ENCODE peak calls at places on chromosomes 3 and 15, in seven cellular contexts. O is H1, A is neuronal stem cell, C is IMR-90, I is H9, K is mesenchymal stem cell, R is trophoblast cell. Y is an unnamed sample.

GRCh38 chr15:42707068-42707467 is 29.9 kb downstream of the CDAN1 start:
- DNase-seq in R (no peak), O (no peak), I (no peak), A (no peak), K (no peak), C (peak), Y (no peak)

GRCh38 chr3:168002786-168003368 is 92.8 kb downstream of the GOLIM4 start:
- DNase-seq in K (peak), R (no peak), O (no peak), C (peak), A (no peak), I (no peak), Y (no peak)

GRCh38 chr15:72787521-72787920 is 4.0 kb upstream of the ADPGK start:
- DNase-seq in A (no peak), C (no peak), I (no peak), O (no peak), R (no peak), K (no peak), Y (no peak)

GRCh38 chr3:179266701-179267211 is 15.8 kb upstream of the KCNMB3 start:
- DNase-seq in R (no peak), C (no peak), K (no peak), O (no peak), A (no peak), I (no peak), Y (no peak)

GRCh38 chr3:46898321-46899150 is 21.0 kb downstream of the PTH1R start:
- DNase-seq in A (no peak), K (no peak), R (no peak), C (no peak), I (no peak), O (no peak), Y (no peak)

GRCh38 chr3:178392553-178392952 is 143.7 kb upstream of the KCNMB2 start:
- DNase-seq in C (peak), R (no peak), K (peak), I (no peak), O (no peak), A (no peak), Y (no peak)

GRCh38 chr3:13424111-13424844 is 4.2 kb upstream of the NUP210 start:
- DNase-seq in I (no peak), R (no peak), K (no peak), A (no peak), C (no peak), O (no peak), Y (no peak)

GRCh38 chr3:58708116-58708791 is 41.7 kb upstream of the FAM3D start:
- DNase-seq in I (no peak), C (no peak), R (no peak), K (no peak), A (no peak), O (no peak), Y (no peak)

GRCh38 chr15:65077981-65078352 is 1.4 kb downstream of the KBTBD13 start:
- DNase-seq in K (no peak), A (no peak), C (no peak), I (peak), R (peak), O (peak), Y (peak)

GRCh38 chr15:56821721-56822425 is 88.6 kb upstream of the ZNF280D start:
- DNase-seq in I (peak), R (peak), C (peak), K (peak), A (peak), O (no peak), Y (peak)

GRCh38 chr15:82040395-82040794 is 5.4 kb downstream of the MEX3B start:
- DNase-seq in K (no peak), I (no peak), C (peak), R (no peak), A (no peak), O (no peak), Y (no peak)

GRCh38 chr3:57059416-57059815 is 1.0 kb upstream of the SPATA12 start:
- DNase-seq in O (no peak), I (no peak), C (no peak), K (no peak), R (no peak), A (no peak), Y (peak)

GRCh38 chr3:17850448-17850847 is 108.0 kb upstream of the TBC1D5 start:
- DNase-seq in K (no peak), R (peak), C (no peak), I (no peak), O (no peak), A (no peak), Y (no peak)

GRCh38 chr3:17847156-17847555 is 104.7 kb upstream of the TBC1D5 start:
- DNase-seq in O (no peak), K (no peak), A (no peak), C (no peak), I (no peak), R (no peak), Y (no peak)

GRCh38 chr3:17846466-17846865 is 104.0 kb upstream of the TBC1D5 start:
- DNase-seq in C (peak), R (no peak), O (no peak), K (peak), I (no peak), A (no peak), Y (peak)

GRCh38 chr3:17852217-17852616 is 109.8 kb upstream of the TBC1D5 start:
- DNase-seq in O (no peak), C (no peak), A (no peak), R (no peak), K (no peak), I (no peak), Y (no peak)
- H4K8ac ChIP-seq in O (no peak), C (no peak), A (no peak), R (no peak), K (no peak), I (no peak), Y (no peak)

GRCh38 chr3:158108596-158108995 is 1.3 kb upstream of the RSRC1 start:
- DNase-seq in R (no peak), I (no peak), O (no peak), A (no peak), C (no peak), K (no peak), Y (no peak)
- H4K8ac ChIP-seq in R (no peak), I (no peak), O (no peak), A (no peak), C (no peak), K (no peak), Y (no peak)

GRCh38 chr3:30082652-30083051 is 523.7 kb upstream of the TGFBR2 start:
- DNase-seq in O (no peak), R (no peak), A (no peak), C (no peak), K (no peak), I (peak), Y (no peak)
- H4K8ac ChIP-seq in O (no peak), R (no peak), A (no peak), C (no peak), K (no peak), I (no peak), Y (no peak)

DNA sequence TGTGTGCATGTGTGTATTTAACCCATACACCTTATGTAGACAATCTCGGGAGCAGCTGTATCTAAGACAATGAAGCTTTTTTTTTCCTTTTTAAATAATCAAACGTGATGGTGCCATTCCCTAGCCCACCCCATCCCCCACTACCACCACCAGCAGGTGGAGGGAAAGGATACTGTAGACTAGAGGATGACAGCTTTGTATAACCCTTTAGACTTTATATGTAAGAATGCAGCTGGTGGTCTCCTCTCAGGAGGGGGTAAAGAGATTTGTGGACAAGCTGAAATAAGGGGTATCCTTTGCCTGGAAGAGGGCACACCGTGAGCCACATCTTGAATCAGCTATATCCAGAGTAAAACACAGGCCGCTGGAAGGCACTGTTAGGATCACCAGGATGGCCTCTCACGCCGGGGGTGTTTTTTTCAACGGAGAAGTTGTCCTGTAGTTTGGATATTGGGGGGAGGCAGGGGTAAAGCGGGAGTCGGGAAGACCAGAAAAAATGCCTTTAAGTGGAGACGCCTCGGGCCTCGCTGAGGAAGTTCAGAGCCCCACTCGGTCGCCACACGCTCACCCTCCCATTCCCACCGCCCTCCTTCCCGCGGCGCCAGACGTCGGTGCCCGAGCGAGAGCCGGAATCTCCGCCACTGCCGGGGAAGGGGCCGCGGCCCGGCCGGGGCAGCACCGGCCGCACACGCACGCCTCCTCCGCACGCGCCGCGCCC is 1.0 kb downstream of the KPNA4 start:
- DNase-seq in A (peak), O (no peak), I (no peak), C (no peak), K (peak), R (no peak), Y (peak)
- H4K8ac ChIP-seq in A (no peak), O (peak), I (no peak), C (no peak), K (no peak), R (peak), Y (no peak)

DNA sequence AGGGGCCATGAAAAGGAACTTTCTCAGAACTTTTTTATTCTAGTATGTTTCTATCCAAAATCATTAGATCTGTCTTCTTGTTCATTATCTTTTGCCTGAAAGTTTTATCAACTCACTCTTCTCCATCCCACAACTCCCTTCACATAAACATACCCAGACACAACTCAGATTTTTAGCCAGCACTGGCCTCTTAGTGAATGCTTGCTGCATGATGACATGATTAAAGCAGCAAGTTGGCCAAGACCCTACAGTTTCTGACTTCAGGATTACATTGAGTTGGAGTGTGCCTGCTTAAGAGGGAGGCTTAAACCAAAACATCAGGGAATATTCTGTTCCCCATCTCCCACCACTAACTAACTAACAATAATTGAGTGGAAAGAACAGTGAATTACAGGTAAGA is 38.1 kb downstream of the PLSCR2 start:
- DNase-seq in I (no peak), O (no peak), K (peak), C (peak), R (no peak), A (no peak), Y (no peak)
- H4K8ac ChIP-seq in I (no peak), O (no peak), K (no peak), C (no peak), R (no peak), A (no peak), Y (no peak)

DNA sequence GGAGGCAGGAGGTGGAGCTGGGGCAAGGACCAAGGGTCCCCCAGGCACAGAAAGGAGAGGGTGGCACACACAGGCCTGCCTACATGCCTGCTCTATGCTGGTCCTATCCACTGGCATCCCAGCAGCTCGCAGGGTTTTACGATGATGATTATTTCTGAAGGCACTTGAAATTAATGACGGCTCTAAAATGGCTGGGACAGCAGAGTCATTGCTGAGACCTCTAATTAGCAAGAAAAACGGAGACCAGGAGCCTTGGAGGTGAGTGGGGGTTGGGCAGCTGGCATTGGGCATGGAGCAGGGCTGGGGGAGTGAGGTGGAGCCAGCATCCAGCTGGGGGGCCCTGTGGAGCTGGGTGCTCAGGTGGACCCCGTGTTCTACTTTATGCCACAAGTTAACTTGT is 3.5 kb upstream of the LINGO1 start:
- DNase-seq in K (no peak), A (no peak), I (no peak), O (no peak), R (no peak), C (no peak), Y (no peak)
- H4K8ac ChIP-seq in K (no peak), A (peak), I (no peak), O (no peak), R (no peak), C (no peak), Y (no peak)

GRCh38 chr3:98039322-98040024 is 4.4 kb upstream of the GABRR3 start:
- DNase-seq in C (peak), K (peak), I (peak), R (peak), A (peak), O (peak), Y (peak)

GRCh38 chr3:98035208-98035607 is at the start of gene GABRR3:
- DNase-seq in I (no peak), K (no peak), A (no peak), O (no peak), R (no peak), C (no peak), Y (no peak)

GRCh38 chr3:98038876-98039275 is 3.8 kb upstream of the GABRR3 start:
- DNase-seq in C (no peak), A (no peak), R (no peak), I (no peak), K (no peak), O (no peak), Y (no peak)

GRCh38 chr3:98041350-98041749 is 6.2 kb upstream of the GABRR3 start:
- DNase-seq in O (no peak), I (no peak), A (no peak), C (no peak), K (no peak), R (no peak), Y (no peak)

GRCh38 chr3:98038241-98038640 is 3.1 kb upstream of the GABRR3 start:
- DNase-seq in K (peak), I (no peak), A (no peak), R (no peak), C (no peak), O (no peak), Y (no peak)
- H4K8ac ChIP-seq in K (no peak), I (no peak), A (no peak), R (no peak), C (no peak), O (no peak), Y (no peak)

GRCh38 chr3:53589201-53589600 is 94.8 kb downstream of the CACNA1D start:
- DNase-seq in A (no peak), O (no peak), C (no peak), R (no peak), I (no peak), K (no peak), Y (no peak)
- H4K8ac ChIP-seq in A (no peak), O (no peak), C (no peak), R (no peak), I (no peak), K (no peak), Y (no peak)

Y was measured in mesendoderm.